ENCODE peak calls at places on chromosome 1, in seven cellular contexts. U is nephron progenitor cell, O is renal cortical epithelial cell, H is GM23248, K is activated B cell treated with CpG ODN at 0.5 μM for 24 hours, C is lung, G is neural crest cell. D is an unnamed sample.
A peak's percentile ranks its signal among the peaks of the same experiment; 100 is the strongest.

GRCh38 chr1:1916882-1917281 is 1.8 kb downstream of the CALML6 start:
- DNase-seq in H (no peak), O (no peak), C (no peak), K (no peak), U (no peak), G (no peak), D (no peak)

GRCh38 chr1:54989473-54989872 is 9.0 kb downstream of the TMEM61 start:
- DNase-seq in H (no peak), C (no peak), O (no peak), K (no peak), U (no peak), G (no peak), D (no peak)

GRCh38 chr1:203088441-203088840 is 2.6 kb upstream of the MYOG start:
- DNase-seq in C (no peak), O (no peak), H (no peak), U (no peak), K (no peak), G (no peak), D (no peak)

GRCh38 chr1:67339623-67340343 is 32.1 kb downstream of the IL12RB2 start:
- DNase-seq in G (no peak), U (no peak), H (peak; percentile 88), C (no peak), K (no peak), O (peak; percentile 84), D (no peak)

GRCh38 chr1:242847390-242847993 is 323.0 kb upstream of the PLD5 start:
- DNase-seq in O (peak; percentile 8), H (peak; percentile 17), K (no peak), G (peak; percentile 6), C (no peak), U (peak; percentile 34), D (peak; percentile 68)

GRCh38 chr1:163528710-163529348 is 207.1 kb downstream of the NUF2 start:
- DNase-seq in C (no peak), G (no peak), H (peak; percentile 58), U (peak; percentile 21), K (no peak), O (peak; percentile 25), D (peak; percentile 67)

GRCh38 chr1:146012703-146013565 is 8.6 kb downstream of the HJV start:
- DNase-seq in C (no peak), K (no peak), G (peak; percentile 52), H (peak; percentile 93), U (no peak), O (peak; percentile 82), D (peak; percentile 92)

GRCh38 chr1:93658188-93658587 is 23.4 kb downstream of the BCAR3 start:
- DNase-seq in H (peak; percentile 65), G (no peak), K (no peak), C (no peak), O (no peak), U (no peak), D (no peak)

GRCh38 chr1:228778946-228779345 is 43.7 kb downstream of the RHOU start:
- DNase-seq in K (no peak), H (peak; percentile 30), O (no peak), C (no peak), G (no peak), U (no peak), D (no peak)